ENCODE peak calls at places on chromosome 11, in eight cellular contexts. One of them, this sample, is unnamed.

GRCh38 chr11:18802381-18803257 is 11.0 kb upstream of the PTPN5 start:
- DNase-seq in adrenal gland: peak; percentile 81
- DNase-seq in pancreas: peak; percentile 22
- DNase-seq in SK-N-SH: peak; percentile 62
- DNase-seq in HCT116: peak; percentile 58
- DNase-seq in GM23338: peak; percentile 93
- DNase-seq in right cardiac atrium: peak; percentile 59
- DNase-seq in neural progenitor cell: peak; percentile 85
- DNase-seq in this sample: peak; percentile 36

GRCh38 chr11:77381749-77382693 is 80.5 kb upstream of the GDPD4 start:
- DNase-seq in SK-N-SH: no peak
- DNase-seq in pancreas: no peak
- DNase-seq in adrenal gland: no peak
- DNase-seq in HCT116: no peak
- DNase-seq in right cardiac atrium: no peak
- DNase-seq in GM23338: no peak
- DNase-seq in neural progenitor cell: no peak
- DNase-seq in this sample: no peak

GRCh38 chr11:122937978-122938377 is 43.7 kb downstream of the BSX start:
- DNase-seq in GM23338: no peak
- DNase-seq in HCT116: no peak
- DNase-seq in SK-N-SH: no peak
- DNase-seq in adrenal gland: no peak
- DNase-seq in pancreas: no peak
- DNase-seq in right cardiac atrium: no peak
- DNase-seq in neural progenitor cell: no peak
- DNase-seq in this sample: no peak

GRCh38 chr11:44627911-44628729 is 62.7 kb downstream of the CD82 start:
- DNase-seq in HCT116: no peak
- DNase-seq in neural progenitor cell: no peak
- DNase-seq in right cardiac atrium: peak; percentile 93
- DNase-seq in SK-N-SH: peak; percentile 92
- DNase-seq in pancreas: peak; percentile 74
- DNase-seq in GM23338: no peak
- DNase-seq in adrenal gland: peak; percentile 96
- DNase-seq in this sample: peak; percentile 46

GRCh38 chr11:120735035-120735434 is 223.5 kb downstream of the GRIK4 start:
- DNase-seq in GM23338: no peak
- DNase-seq in neural progenitor cell: no peak
- DNase-seq in adrenal gland: no peak
- DNase-seq in right cardiac atrium: no peak
- DNase-seq in pancreas: no peak
- DNase-seq in SK-N-SH: no peak
- DNase-seq in HCT116: no peak
- DNase-seq in this sample: no peak

GRCh38 chr11:105224859-105225258 is 85.3 kb upstream of the CARD18 start:
- DNase-seq in GM23338: no peak
- DNase-seq in adrenal gland: no peak
- DNase-seq in neural progenitor cell: no peak
- DNase-seq in pancreas: no peak
- DNase-seq in HCT116: no peak
- DNase-seq in SK-N-SH: no peak
- DNase-seq in right cardiac atrium: no peak
- DNase-seq in this sample: no peak

GRCh38 chr11:112581747-112582146 is 321.1 kb upstream of the PLET1 start:
- DNase-seq in SK-N-SH: no peak
- DNase-seq in pancreas: no peak
- DNase-seq in HCT116: no peak
- DNase-seq in adrenal gland: no peak
- DNase-seq in right cardiac atrium: no peak
- DNase-seq in GM23338: no peak
- DNase-seq in neural progenitor cell: no peak
- DNase-seq in this sample: no peak

GRCh38 chr11:16792426-16792825 is 54.0 kb downstream of the C11orf58 start:
- DNase-seq in neural progenitor cell: no peak
- DNase-seq in SK-N-SH: no peak
- DNase-seq in pancreas: no peak
- DNase-seq in HCT116: no peak
- DNase-seq in adrenal gland: no peak
- DNase-seq in GM23338: no peak
- DNase-seq in right cardiac atrium: no peak
- DNase-seq in this sample: no peak

GRCh38 chr11:78379039-78379670 is 38.5 kb downstream of the GAB2 start:
- DNase-seq in neural progenitor cell: no peak
- DNase-seq in pancreas: no peak
- DNase-seq in right cardiac atrium: no peak
- DNase-seq in SK-N-SH: no peak
- DNase-seq in adrenal gland: no peak
- DNase-seq in HCT116: no peak
- DNase-seq in GM23338: no peak
- DNase-seq in this sample: no peak

GRCh38 chr11:3867209-3868071 is 12.0 kb downstream of the STIM1 start:
- DNase-seq in right cardiac atrium: peak; percentile 58
- DNase-seq in pancreas: peak; percentile 55
- DNase-seq in GM23338: no peak
- DNase-seq in neural progenitor cell: no peak
- DNase-seq in SK-N-SH: peak; percentile 34
- DNase-seq in adrenal gland: peak; percentile 85
- DNase-seq in HCT116: no peak
- DNase-seq in this sample: no peak

GRCh38 chr11:68269414-68270081 is 2.2 kb downstream of the C11orf24 start:
- DNase-seq in neural progenitor cell: no peak
- DNase-seq in right cardiac atrium: peak; percentile 59
- DNase-seq in adrenal gland: peak; percentile 48
- DNase-seq in SK-N-SH: no peak
- DNase-seq in GM23338: no peak
- DNase-seq in pancreas: no peak
- DNase-seq in HCT116: no peak
- DNase-seq in this sample: no peak

GRCh38 chr11:97269527-97269926 is 879.7 kb downstream of the JRKL start:
- DNase-seq in right cardiac atrium: no peak
- DNase-seq in HCT116: no peak
- DNase-seq in neural progenitor cell: peak; percentile 47
- DNase-seq in GM23338: peak; percentile 86
- DNase-seq in adrenal gland: no peak
- DNase-seq in SK-N-SH: peak; percentile 2
- DNase-seq in pancreas: no peak
- DNase-seq in this sample: no peak

GRCh38 chr11:33000181-33000580 is 15.5 kb upstream of the DEPDC7 start:
- DNase-seq in right cardiac atrium: no peak
- DNase-seq in adrenal gland: no peak
- DNase-seq in SK-N-SH: no peak
- DNase-seq in neural progenitor cell: no peak
- DNase-seq in GM23338: no peak
- DNase-seq in pancreas: no peak
- DNase-seq in HCT116: no peak
- DNase-seq in this sample: no peak

GRCh38 chr11:88411265-88411664 is 73.7 kb upstream of the CTSC start:
- DNase-seq in neural progenitor cell: no peak
- DNase-seq in adrenal gland: no peak
- DNase-seq in pancreas: no peak
- DNase-seq in GM23338: no peak
- DNase-seq in HCT116: no peak
- DNase-seq in right cardiac atrium: no peak
- DNase-seq in SK-N-SH: no peak
- DNase-seq in this sample: no peak

GRCh38 chr11:133886029-133886428 is 40.7 kb upstream of the SPATA19 start:
- DNase-seq in HCT116: no peak
- DNase-seq in pancreas: no peak
- DNase-seq in GM23338: no peak
- DNase-seq in neural progenitor cell: no peak
- DNase-seq in SK-N-SH: no peak
- DNase-seq in right cardiac atrium: no peak
- DNase-seq in adrenal gland: no peak
- DNase-seq in this sample: no peak

GRCh38 chr11:2419638-2420501 is 19.3 kb downstream of the TSSC4 start:
- DNase-seq in SK-N-SH: peak; percentile 89
- DNase-seq in right cardiac atrium: peak; percentile 94
- DNase-seq in neural progenitor cell: peak; percentile 90
- DNase-seq in pancreas: peak; percentile 53
- DNase-seq in HCT116: peak; percentile 52
- DNase-seq in GM23338: peak; percentile 87
- DNase-seq in adrenal gland: peak; percentile 91
- DNase-seq in this sample: peak; percentile 71

GRCh38 chr11:19676508-19677379 is 35.9 kb upstream of the NAV2 start:
- DNase-seq in SK-N-SH: no peak
- DNase-seq in pancreas: no peak
- DNase-seq in GM23338: peak; percentile 27
- DNase-seq in neural progenitor cell: no peak
- DNase-seq in right cardiac atrium: no peak
- DNase-seq in HCT116: no peak
- DNase-seq in adrenal gland: no peak
- DNase-seq in this sample: no peak

GRCh38 chr11:23976776-23977380 is 520.0 kb upstream of the LUZP2 start:
- DNase-seq in right cardiac atrium: no peak
- DNase-seq in pancreas: no peak
- DNase-seq in adrenal gland: no peak
- DNase-seq in neural progenitor cell: no peak
- DNase-seq in HCT116: no peak
- DNase-seq in SK-N-SH: no peak
- DNase-seq in GM23338: no peak
- DNase-seq in this sample: no peak

GRCh38 chr11:120172054-120172881 is 34.4 kb upstream of the TRIM29 start:
- DNase-seq in right cardiac atrium: peak; percentile 87
- DNase-seq in adrenal gland: peak; percentile 90
- DNase-seq in SK-N-SH: peak; percentile 88
- DNase-seq in neural progenitor cell: peak; percentile 91
- DNase-seq in HCT116: peak; percentile 36
- DNase-seq in pancreas: peak; percentile 66
- DNase-seq in GM23338: peak; percentile 92
- DNase-seq in this sample: peak; percentile 59

DNA sequence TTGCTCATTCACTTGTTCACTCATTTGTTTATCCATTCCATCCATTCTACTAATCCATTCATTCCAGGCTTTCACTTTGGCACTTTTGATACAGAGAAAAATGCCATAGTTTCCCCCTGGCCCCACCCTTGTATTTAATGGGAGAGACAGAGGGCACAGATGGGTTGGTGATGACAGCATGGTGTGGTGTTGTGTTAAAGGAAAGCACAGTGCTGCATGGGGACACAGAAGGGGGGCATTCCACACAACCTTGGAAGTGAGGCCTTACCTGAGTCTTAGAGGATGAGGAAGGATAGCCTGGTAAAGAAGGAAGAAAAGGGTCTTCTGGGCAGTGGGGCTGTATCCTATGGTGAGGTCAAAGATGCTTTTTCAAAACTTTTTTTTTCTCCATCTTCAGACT is 248.5 kb upstream of the C11orf87 start:
- DNase-seq in GM23338: no peak
- DNase-seq in HCT116: no peak
- DNase-seq in SK-N-SH: no peak
- DNase-seq in adrenal gland: no peak
- DNase-seq in right cardiac atrium: no peak
- DNase-seq in neural progenitor cell: no peak
- DNase-seq in pancreas: no peak
- DNase-seq in this sample: no peak
- H3K4me3 ChIP-seq in GM23338: no peak overlapping the region
- H3K4me3 ChIP-seq in HCT116: no peak overlapping the region
- H3K4me3 ChIP-seq in SK-N-SH: no peak overlapping the region
- H3K4me3 ChIP-seq in adrenal gland: no peak overlapping the region
- H3K4me3 ChIP-seq in right cardiac atrium: no peak overlapping the region
- H3K4me3 ChIP-seq in neural progenitor cell: no peak overlapping the region
- H3K4me3 ChIP-seq in pancreas: no peak overlapping the region
- H3K4me3 ChIP-seq in this sample: no peak overlapping the region

GRCh38 chr11:93521086-93521485 is 22.1 kb downstream of the SMCO4 start:
- DNase-seq in GM23338: no peak
- DNase-seq in pancreas: no peak
- DNase-seq in SK-N-SH: no peak
- DNase-seq in right cardiac atrium: no peak
- DNase-seq in neural progenitor cell: no peak
- DNase-seq in adrenal gland: no peak
- DNase-seq in HCT116: no peak
- DNase-seq in this sample: no peak
- H3K4me1 ChIP-seq in GM23338: peaks cover 33% of the 10 kb centered on the region
- H3K4me1 ChIP-seq in pancreas: peaks cover 20% of the 10 kb centered on the region
- H3K4me1 ChIP-seq in SK-N-SH: peaks cover 12% of the 10 kb centered on the region
- H3K4me1 ChIP-seq in right cardiac atrium: peaks cover 7% of the 10 kb centered on the region
- H3K4me1 ChIP-seq in neural progenitor cell: peaks cover 49% of the 10 kb centered on the region
- H3K4me1 ChIP-seq in adrenal gland: peaks cover 15% of the 10 kb centered on the region
- H3K4me1 ChIP-seq in HCT116: no peaks in the 10 kb centered on the region
- H3K4me1 ChIP-seq in this sample: peaks cover 31% of the 10 kb centered on the region

DNA sequence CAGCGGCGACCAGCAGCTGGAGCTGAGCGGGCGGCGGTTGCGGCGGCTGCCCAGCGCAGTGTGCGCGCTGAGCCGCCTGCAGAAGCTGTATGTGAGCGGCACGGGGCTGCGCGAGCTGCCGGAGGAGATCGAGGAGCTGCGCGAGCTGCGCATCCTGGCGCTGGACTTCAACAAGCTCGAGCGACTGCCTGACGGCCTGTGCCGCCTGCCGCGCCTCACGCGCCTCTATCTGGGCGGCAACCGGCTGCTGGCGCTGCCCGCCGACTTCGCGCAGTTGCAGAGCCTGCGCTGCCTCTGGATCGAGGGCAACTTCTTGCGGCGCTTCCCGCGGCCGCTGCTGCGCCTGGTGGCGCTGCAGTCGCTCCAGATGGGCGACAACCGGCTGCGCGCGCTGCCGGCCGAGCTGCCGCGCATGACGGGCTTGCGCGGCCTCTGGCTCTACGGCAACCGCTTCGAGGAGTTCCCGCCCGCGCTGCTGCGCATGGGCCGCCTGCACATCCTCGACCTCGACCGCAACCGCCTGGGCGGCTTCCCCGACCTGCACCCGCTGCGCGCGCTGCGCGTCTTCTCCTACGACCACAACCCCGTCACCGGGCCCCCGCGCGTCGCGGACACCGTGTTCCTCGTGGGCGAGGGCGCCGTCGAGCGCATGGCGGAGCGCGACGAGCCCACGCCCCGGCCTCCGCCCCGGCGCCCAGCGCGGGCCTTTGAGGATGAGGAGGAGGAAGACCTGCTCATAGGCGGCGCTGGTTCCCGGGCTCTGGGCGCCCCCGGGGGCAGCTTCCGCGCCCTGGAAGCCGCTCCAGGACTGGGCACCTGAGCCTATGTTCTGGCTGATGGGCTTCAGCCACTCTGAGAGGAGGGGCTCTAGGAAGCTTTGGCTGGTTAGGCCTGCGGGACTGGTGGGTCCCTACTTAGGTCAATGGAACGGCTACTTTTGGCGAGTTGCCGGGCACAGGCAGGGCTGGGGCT is 795 bp downstream of the LRRC10B start:
- DNase-seq in right cardiac atrium: peak; percentile 88
- DNase-seq in pancreas: peak; percentile 45
- DNase-seq in adrenal gland: peak; percentile 83
- DNase-seq in SK-N-SH: peak; percentile 92
- DNase-seq in neural progenitor cell: peak; percentile 97
- DNase-seq in GM23338: peak; percentile 92
- DNase-seq in HCT116: peak; percentile 37
- DNase-seq in this sample: peak; percentile 55
- H3K4me3 ChIP-seq in right cardiac atrium: peak overlapping the region; percentile 6
- H3K4me3 ChIP-seq in pancreas: peak overlapping the region; percentile 37
- H3K4me3 ChIP-seq in adrenal gland: no peak overlapping the region
- H3K4me3 ChIP-seq in SK-N-SH: peak overlapping the region; percentile 29
- H3K4me3 ChIP-seq in neural progenitor cell: peak overlapping the region; percentile 44
- H3K4me3 ChIP-seq in GM23338: peak overlapping the region; percentile 53
- H3K4me3 ChIP-seq in HCT116: no peak overlapping the region
- H3K4me3 ChIP-seq in this sample: peak overlapping the region; percentile 3

GRCh38 chr11:12168114-12168513 is 57.7 kb downstream of the MICAL2 start:
- DNase-seq in adrenal gland: no peak
- DNase-seq in pancreas: no peak
- DNase-seq in right cardiac atrium: no peak
- DNase-seq in SK-N-SH: no peak
- DNase-seq in HCT116: no peak
- DNase-seq in neural progenitor cell: no peak
- DNase-seq in GM23338: no peak
- DNase-seq in this sample: no peak
- H3K4me1 ChIP-seq in adrenal gland: no peaks in the 10 kb centered on the region
- H3K4me1 ChIP-seq in pancreas: no peaks in the 10 kb centered on the region
- H3K4me1 ChIP-seq in right cardiac atrium: peaks cover 20% of the 10 kb centered on the region
- H3K4me1 ChIP-seq in SK-N-SH: peaks cover 6% of the 10 kb centered on the region
- H3K4me1 ChIP-seq in HCT116: peaks cover 99% of the 10 kb centered on the region
- H3K4me1 ChIP-seq in neural progenitor cell: no peaks in the 10 kb centered on the region
- H3K4me1 ChIP-seq in GM23338: no peaks in the 10 kb centered on the region
- H3K4me1 ChIP-seq in this sample: peaks cover 11% of the 10 kb centered on the region

This sample was measured in lung.